ENCODE peak calls at places on chromosomes 3 and 15, in five cellular contexts. V is A549, B is HepG2, F is K562, D is GM12878. N is an unnamed sample.

GRCh38 chr15:67745059-67745993 is 80.0 kb upstream of the SKOR1 start:
- DNase-seq in B (no peak), D (no peak), V (no peak), F (no peak), N (no peak)

GRCh38 chr3:117219296-117219695 is 509.7 kb downstream of the TUSC7 start:
- DNase-seq in D (no peak), V (no peak), F (no peak), B (no peak), N (no peak)

GRCh38 chr3:40821316-40821715 is 296.6 kb downstream of the ZNF621 start:
- DNase-seq in D (no peak), F (no peak), B (no peak), V (no peak), N (no peak)

GRCh38 chr3:126358816-126359181 is 1.6 kb upstream of the KLF15 start:
- DNase-seq in B (no peak), D (no peak), F (no peak), V (no peak), N (no peak)

GRCh38 chr15:51388726-51389125 is 47.3 kb downstream of the GLDN start:
- DNase-seq in V (no peak), F (no peak), B (no peak), D (no peak), N (no peak)

GRCh38 chr3:75254685-75255084 is 409.4 kb upstream of the FRG2C start:
- DNase-seq in V (no peak), B (no peak), F (no peak), D (no peak), N (peak; percentile 87)

GRCh38 chr15:29792426-29793159 is 29.7 kb downstream of the TJP1 start:
- DNase-seq in V (no peak), D (no peak), F (no peak), B (no peak), N (no peak)

GRCh38 chr3:132675408-132675807 is 15.3 kb downstream of the UBA5 start:
- DNase-seq in D (no peak), F (no peak), V (no peak), B (no peak), N (no peak)

GRCh38 chr15:38636597-38636996 is 72.0 kb upstream of the RASGRP1 start:
- DNase-seq in F (no peak), B (no peak), V (no peak), D (no peak), N (no peak)

GRCh38 chr15:69668049-69668705 is 215.6 kb downstream of the RPLP1 start:
- DNase-seq in F (no peak), D (peak; percentile 17), B (no peak), V (no peak), N (no peak)

GRCh38 chr3:4571690-4572334 is 78.7 kb downstream of the ITPR1 start:
- DNase-seq in D (no peak), V (no peak), B (peak; percentile 69), F (peak; percentile 52), N (peak; percentile 53)

GRCh38 chr15:39239562-39239961 is 341.3 kb upstream of the THBS1 start:
- DNase-seq in D (no peak), F (no peak), V (no peak), B (no peak), N (no peak)

GRCh38 chr3:123068227-123069020 is 1.6 kb downstream of the PDIA5 start:
- DNase-seq in D (no peak), V (peak; percentile 60), B (peak; percentile 75), F (peak; percentile 44), N (peak; percentile 82)

GRCh38 chr15:41981373-41982132 is 9.2 kb upstream of the EHD4 start:
- DNase-seq in B (no peak), F (peak; percentile 29), V (no peak), D (no peak), N (no peak)

GRCh38 chr3:16130066-16130465 is 44.4 kb upstream of the GALNT15 start:
- DNase-seq in V (no peak), F (no peak), B (peak; percentile 68), D (no peak), N (no peak)

GRCh38 chr15:86197770-86198169 is 118.1 kb downstream of the AGBL1 start:
- DNase-seq in D (no peak), F (no peak), V (no peak), B (no peak), N (no peak)

GRCh38 chr3:129310612-129311011 is 31.9 kb downstream of the HMCES start:
- DNase-seq in D (no peak), F (no peak), V (no peak), B (no peak), N (no peak)

GRCh38 chr15:70209499-70209898 is 111.8 kb upstream of the TLE3 start:
- DNase-seq in V (no peak), B (no peak), D (no peak), F (no peak), N (no peak)

GRCh38 chr15:90031231-90031791 is 30.2 kb downstream of the ZNF710 start:
- DNase-seq in B (no peak), V (no peak), D (peak; percentile 95), F (no peak), N (no peak)

GRCh38 chr15:34841220-34841841 is 46.0 kb upstream of the ACTC1 start:
- DNase-seq in B (no peak), V (no peak), D (no peak), F (no peak), N (no peak)

GRCh38 chr3:122183893-122184590 is 574 bp downstream of the CASR start:
- DNase-seq in B (no peak), F (no peak), V (no peak), D (no peak), N (peak; percentile 61)

GRCh38 chr15:61038910-61039309 is 190.2 kb downstream of the RORA start:
- DNase-seq in V (no peak), F (no peak), D (no peak), B (no peak), N (no peak)

GRCh38 chr3:144221771-144222170 is 250.1 kb downstream of the DIPK2A start:
- DNase-seq in B (no peak), F (no peak), V (no peak), D (no peak), N (peak; percentile 47)

DNA sequence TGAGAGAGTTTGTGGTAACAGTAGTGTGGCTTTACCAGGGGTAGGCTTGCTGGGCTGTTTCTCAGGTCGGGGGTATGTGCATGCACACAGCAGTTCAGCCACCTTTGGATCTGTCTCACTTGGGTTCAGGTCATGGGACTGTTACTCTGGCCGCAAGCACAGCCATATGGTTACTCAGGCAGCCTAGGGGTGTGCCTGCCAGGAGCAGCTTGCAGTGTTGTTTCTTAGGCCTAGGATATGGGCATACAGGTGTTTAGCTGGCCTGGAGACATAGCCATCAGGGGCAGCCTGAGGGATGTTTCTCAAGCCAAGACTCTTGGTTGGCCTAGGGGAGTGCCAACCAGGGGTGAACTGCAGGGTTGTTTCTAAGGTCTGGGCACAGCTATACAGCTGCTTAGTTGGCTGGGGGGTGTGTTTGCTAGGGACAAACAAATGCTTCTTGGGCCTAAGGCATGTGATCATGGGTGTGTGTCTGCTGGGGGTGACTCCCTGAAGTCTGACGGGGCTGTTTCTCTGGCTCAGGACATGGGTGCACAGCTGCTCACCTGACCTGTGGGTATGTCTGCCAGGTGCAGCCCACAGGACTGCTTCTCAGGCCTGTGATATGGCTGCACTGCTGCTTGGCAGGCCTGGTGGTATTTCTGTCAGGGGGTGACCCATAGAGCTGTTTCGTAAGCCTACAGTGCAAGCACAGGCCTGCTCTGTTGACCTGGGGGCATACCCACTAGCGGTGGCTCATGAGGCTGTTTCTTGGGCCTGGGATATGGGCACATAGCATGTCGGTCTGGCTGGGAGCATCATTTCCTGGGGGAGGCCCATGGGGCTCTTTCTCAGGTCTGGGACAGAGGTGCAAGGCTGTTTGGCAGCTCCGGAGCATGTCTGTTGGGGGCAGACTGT is 168.0 kb upstream of the THRB start:
- DNase-seq in B (no peak), D (no peak), V (no peak), F (no peak), N (no peak)
- TF ChIP-seq JUNB in B (no peak), D (no peak), V (no peak), F (no peak), N (no peak)

GRCh38 chr3:152539191-152539764 is 270.5 kb downstream of the MBNL1 start:
- DNase-seq in D (no peak), V (no peak), F (no peak), B (peak; percentile 9), N (peak; percentile 36)
- TF ChIP-seq JUNB in D (no peak), V (no peak), F (no peak), B (no peak), N (no peak)

DNA sequence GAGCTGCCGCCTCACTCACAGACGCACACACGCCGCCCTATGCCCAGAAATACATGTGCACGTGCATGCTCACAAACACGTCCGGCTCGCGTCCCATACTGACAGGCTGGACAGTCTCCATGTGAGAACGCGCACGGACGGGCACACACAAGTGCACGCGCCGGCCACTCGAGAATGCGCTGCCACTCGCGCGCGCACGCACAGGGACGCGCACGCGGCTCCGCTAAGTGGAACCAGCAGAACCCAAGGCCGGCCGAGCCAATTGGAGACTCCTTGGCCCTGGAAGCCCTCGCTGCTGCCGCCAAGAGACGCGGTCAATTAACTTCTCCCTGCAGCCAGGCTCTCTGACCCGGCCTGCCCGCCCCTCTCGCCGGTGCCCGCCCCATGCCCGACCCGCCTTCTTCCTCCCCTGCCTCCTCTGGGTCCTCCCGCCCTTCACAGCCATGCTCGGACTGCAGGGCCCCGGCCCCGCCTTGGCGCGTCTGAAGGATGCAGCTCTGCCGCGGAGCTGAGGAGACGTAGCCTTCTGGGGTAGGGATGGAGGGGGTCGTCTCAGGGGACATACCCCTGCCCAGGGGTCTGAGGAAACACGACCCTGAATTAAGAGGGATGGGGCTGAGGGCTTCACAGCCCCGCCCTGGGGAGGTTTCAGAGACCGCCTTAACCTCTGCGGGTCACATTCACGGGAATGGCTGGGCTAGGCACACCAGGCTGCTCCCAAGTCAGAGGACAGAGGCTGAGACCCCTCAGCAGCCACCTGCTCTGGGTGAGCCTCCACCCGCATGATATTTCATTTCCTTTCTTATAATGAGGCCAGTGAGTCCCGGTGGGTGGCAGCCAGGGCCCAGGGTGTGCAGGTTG is 15.0 kb downstream of the PTH1R start:
- DNase-seq in D (no peak), F (peak; percentile 24), V (peak; percentile 76), B (no peak), N (peak; percentile 94)
- TF ChIP-seq JUNB in D (no peak), F (no peak), V (no peak), B (no peak), N (no peak)

GRCh38 chr3:34008191-34008590 is 209.8 kb downstream of the PDCD6IP start:
- DNase-seq in D (no peak), B (no peak), V (no peak), F (peak; percentile 11), N (peak; percentile 39)
- TF ChIP-seq JUNB in D (no peak), B (no peak), V (no peak), F (no peak), N (no peak)

GRCh38 chr3:8673083-8673737 is 28.6 kb upstream of the SSUH2 start:
- DNase-seq in V (no peak), B (no peak), F (no peak), D (no peak), N (no peak)
- TF ChIP-seq JUNB in V (no peak), B (no peak), F (no peak), D (no peak), N (no peak)

DNA sequence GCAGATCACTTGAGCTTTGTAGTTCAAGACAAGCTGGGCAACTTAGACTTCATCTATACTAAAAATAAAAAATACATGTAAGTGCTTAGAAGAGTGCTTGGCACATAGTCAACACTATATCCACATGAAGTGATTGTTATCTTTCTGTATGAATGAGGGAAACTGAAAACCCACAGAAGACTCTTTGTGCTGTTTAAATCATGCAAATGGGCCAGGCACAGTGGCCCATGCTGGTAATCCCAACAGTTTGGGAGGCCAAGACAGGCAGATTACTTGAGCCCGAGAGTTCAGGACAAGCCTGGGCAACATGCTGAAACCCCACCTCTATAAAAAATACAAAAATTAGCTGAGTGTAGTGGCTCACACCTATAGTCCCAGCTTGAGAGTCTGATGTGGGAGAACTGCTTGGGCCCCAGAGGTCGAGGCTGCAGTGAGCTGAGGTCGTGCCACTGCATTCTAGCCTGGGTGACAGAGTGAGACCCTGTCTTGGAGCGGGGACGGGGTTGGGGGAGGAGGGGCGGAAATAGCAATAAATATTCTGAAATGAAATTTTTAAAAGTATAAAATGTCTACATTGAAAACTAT is 129.7 kb downstream of the NR2E3 start:
- DNase-seq in F (no peak), V (no peak), D (peak; percentile 60), B (no peak), N (no peak)
- TF ChIP-seq JUNB in F (no peak), V (no peak), D (no peak), B (no peak), N (no peak)